ENCODE peak calls at places on chromosome 12, in six cellular contexts. C is A549, Z is SK-N-SH, U is IMR-90, X is fibroblast of lung, F is neural progenitor cell. P is an unnamed sample. For H3K9me3, the result is how much of the 10 kb centered on the place peaks cover.

GRCh38 chr12:122072031-122072970 is 6.3 kb upstream of the MLXIP start:
- DNase-seq in C (peak), Z (peak), U (peak), X (peak), F (peak), P (no peak)

GRCh38 chr12:119868992-119869391 is 8.1 kb downstream of the CIT start:
- DNase-seq in C (no peak), Z (no peak), U (peak), X (peak), F (no peak), P (no peak)

GRCh38 chr12:124745891-124746570 is 117.6 kb downstream of the SCARB1 start:
- DNase-seq in C (peak), Z (peak), U (peak), X (peak), F (peak), P (peak)

GRCh38 chr12:1619599-1619998 is 9.4 kb upstream of the WNT5B start:
- DNase-seq in C (no peak), Z (no peak), U (no peak), X (no peak), F (no peak), P (no peak)

GRCh38 chr12:93911436-93911835 is 234.3 kb downstream of the CRADD start:
- DNase-seq in C (no peak), Z (no peak), U (peak), X (peak), F (no peak), P (no peak)

GRCh38 chr12:56154246-56154771 is 1.9 kb downstream of the MYL6B start:
- DNase-seq in C (no peak), Z (no peak), U (no peak), X (no peak), F (no peak), P (no peak)

GRCh38 chr12:98127336-98127679 is 388.1 kb upstream of the TMPO start:
- DNase-seq in C (no peak), Z (no peak), U (no peak), X (no peak), F (no peak), P (no peak)

GRCh38 chr12:63989301-63989845 is 144.9 kb downstream of the SRGAP1 start:
- DNase-seq in C (no peak), Z (no peak), U (peak), X (peak), F (no peak), P (no peak)

GRCh38 chr12:12008232-12008850 is 62.4 kb upstream of the BCL2L14 start:
- DNase-seq in C (no peak), Z (no peak), U (no peak), X (no peak), F (peak), P (no peak)

GRCh38 chr12:101969-102878 is 35.7 kb downstream of the IQSEC3 start:
- DNase-seq in C (no peak), Z (peak), U (no peak), X (no peak), F (peak), P (peak)

GRCh38 chr12:111361717-111362576 is 6.9 kb downstream of the PHETA1 start:
- DNase-seq in C (no peak), Z (no peak), U (no peak), X (no peak), F (no peak), P (no peak)

GRCh38 chr12:46266382-46266791 is 2.5 kb downstream of the SLC38A1 start:
- DNase-seq in C (peak), Z (peak), U (peak), X (peak), F (peak), P (no peak)

GRCh38 chr12:67452119-67452805 is 183.1 kb downstream of the CAND1 start:
- DNase-seq in C (no peak), Z (no peak), U (no peak), X (no peak), F (no peak), P (no peak)

GRCh38 chr12:65891987-65892481 is 67.8 kb downstream of the HMGA2 start:
- DNase-seq in C (peak), Z (no peak), U (peak), X (peak), F (no peak), P (no peak)

GRCh38 chr12:2212971-2213869 is 160.4 kb downstream of the CACNA1C start:
- DNase-seq in C (no peak), Z (peak), U (no peak), X (no peak), F (peak), P (no peak)

GRCh38 chr12:64820593-64820992 is 3.9 kb upstream of the TBC1D30 start:
- DNase-seq in C (no peak), Z (no peak), U (no peak), X (no peak), F (no peak), P (no peak)

GRCh38 chr12:116539905-116540482 is 19.2 kb upstream of the MAP1LC3B2 start:
- DNase-seq in C (no peak), Z (peak), U (peak), X (peak), F (peak), P (no peak)

GRCh38 chr12:67524861-67525499 is 123.6 kb upstream of the DYRK2 start:
- DNase-seq in C (no peak), Z (no peak), U (no peak), X (no peak), F (no peak), P (no peak)

GRCh38 chr12:11830298-11830937 is 180.9 kb downstream of the ETV6 start:
- DNase-seq in C (no peak), Z (peak), U (no peak), X (no peak), F (no peak), P (no peak)

GRCh38 chr12:49705479-49706267 is 1.5 kb downstream of the FMNL3 start:
- DNase-seq in C (no peak), Z (peak), U (peak), X (peak), F (no peak), P (no peak)

GRCh38 chr12:3365416-3366385 is 125.3 kb upstream of the PRMT8 start:
- DNase-seq in C (peak), Z (peak), U (no peak), X (no peak), F (peak), P (peak)

GRCh38 chr12:114636723-114637480 is 47.1 kb downstream of the TBX3 start:
- DNase-seq in C (peak), Z (peak), U (peak), X (peak), F (peak), P (no peak)

GRCh38 chr12:46786774-46787173 is 39.0 kb downstream of the SLC38A4 start:
- DNase-seq in C (no peak), Z (no peak), U (peak), X (peak), F (no peak), P (no peak)

GRCh38 chr12:24349051-24349780 is 399.7 kb upstream of the SOX5 start:
- DNase-seq in C (no peak), Z (no peak), U (no peak), X (no peak), F (no peak), P (no peak)

GRCh38 chr12:109777544-109777943 is 55.7 kb downstream of the TRPV4 start:
- DNase-seq in C (peak), Z (no peak), U (peak), X (peak), F (no peak), P (no peak)

GRCh38 chr12:91785655-91786489 is 359.8 kb downstream of the BTG1 start:
- DNase-seq in C (no peak), Z (no peak), U (no peak), X (no peak), F (no peak), P (no peak)

GRCh38 chr12:14825256-14825655 is 11.3 kb upstream of the SMCO3 start:
- DNase-seq in C (no peak), Z (no peak), U (peak), X (no peak), F (no peak), P (no peak)

GRCh38 chr12:117038023-117038680 is 61.1 kb downstream of the TESC start:
- DNase-seq in C (no peak), Z (no peak), U (no peak), X (no peak), F (no peak), P (no peak)

GRCh38 chr12:131608740-131609665 is 101.9 kb upstream of the SFSWAP start:
- DNase-seq in C (peak), Z (peak), U (peak), X (peak), F (peak), P (peak)

GRCh38 chr12:22271036-22271435 is 63.5 kb downstream of the ST8SIA1 start:
- DNase-seq in C (no peak), Z (no peak), U (peak), X (peak), F (no peak), P (no peak)

GRCh38 chr12:85445060-85445938 is 165.3 kb downstream of the ALX1 start:
- DNase-seq in C (no peak), Z (peak), U (no peak), X (no peak), F (peak), P (no peak)

GRCh38 chr12:76449993-76450392 is 101.8 kb upstream of the BBS10 start:
- DNase-seq in C (no peak), Z (no peak), U (no peak), X (no peak), F (no peak), P (no peak)

GRCh38 chr12:46516933-46517578 is 144.5 kb upstream of the SLC38A2 start:
- DNase-seq in C (no peak), Z (no peak), U (no peak), X (no peak), F (no peak), P (no peak)

GRCh38 chr12:85821216-85821615 is 15.0 kb downstream of the RASSF9 start:
- DNase-seq in C (no peak), Z (no peak), U (no peak), X (no peak), F (no peak), P (no peak)

GRCh38 chr12:13027032-13027431 is 17.1 kb upstream of the FAM234B start:
- DNase-seq in C (no peak), Z (no peak), U (no peak), X (no peak), F (no peak), P (no peak)
- H3K4me2 ChIP-seq in C (peak), Z (no peak), U (no peak), X (no peak), F (no peak), P (no peak)

GRCh38 chr12:34604631-34605509 is 582.6 kb downstream of the ALG10 start:
- DNase-seq in C (no peak), Z (peak), U (no peak), X (no peak), F (no peak), P (no peak)
- H3K9me3 ChIP-seq in C (under half), Z (under half), U (half or more), X (under half), F (under half), P (half or more)

GRCh38 chr12:6444704-6445688 is at the start of gene CD27:
- DNase-seq in C (no peak), Z (no peak), U (no peak), X (no peak), F (no peak), P (no peak)

GRCh38 chr12:6444031-6444430 is 724 bp upstream of the CD27 start:
- DNase-seq in C (no peak), Z (no peak), U (no peak), X (no peak), F (no peak), P (no peak)

GRCh38 chr12:6438345-6438744 is 6.4 kb upstream of the CD27 start:
- DNase-seq in C (no peak), Z (no peak), U (no peak), X (no peak), F (no peak), P (no peak)

GRCh38 chr12:6443361-6443983 is 1.3 kb upstream of the CD27 start:
- DNase-seq in C (no peak), Z (no peak), U (no peak), X (no peak), F (no peak), P (no peak)

DNA sequence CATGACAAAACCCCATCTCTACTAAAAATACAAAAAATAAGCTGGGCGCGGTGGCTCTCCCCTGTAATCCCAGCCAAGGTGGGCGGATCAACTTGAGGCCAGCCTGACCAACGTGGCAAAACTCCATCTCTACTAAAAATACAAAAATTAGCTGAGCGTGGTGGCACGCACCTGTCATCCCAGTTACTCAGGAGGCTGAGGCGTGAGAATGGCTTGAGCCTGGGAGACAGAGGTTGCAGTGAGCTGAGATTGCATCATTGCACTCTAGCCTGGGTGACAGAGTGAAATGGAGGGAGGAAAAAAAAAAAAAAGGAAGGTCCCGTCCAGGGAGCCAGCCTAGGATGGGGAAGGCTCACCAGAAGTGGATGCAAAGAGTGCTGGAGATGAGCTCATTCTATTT is 2.0 kb upstream of the CD27 start:
- DNase-seq in C (no peak), Z (no peak), U (no peak), X (no peak), F (no peak), P (no peak)
- H3K4me2 ChIP-seq in C (no peak), Z (no peak), U (no peak), X (no peak), F (no peak), P (no peak)

GRCh38 chr12:25827141-25827540 is 131.3 kb upstream of the RASSF8 start:
- DNase-seq in C (no peak), Z (no peak), U (no peak), X (no peak), F (no peak), P (no peak)

GRCh38 chr12:25827747-25828146 is 130.7 kb upstream of the RASSF8 start:
- DNase-seq in C (no peak), Z (no peak), U (peak), X (no peak), F (no peak), P (no peak)

GRCh38 chr12:25828188-25828587 is 130.3 kb upstream of the RASSF8 start:
- DNase-seq in C (no peak), Z (no peak), U (no peak), X (no peak), F (no peak), P (no peak)

GRCh38 chr12:25824729-25825128 is 133.8 kb upstream of the RASSF8 start:
- DNase-seq in C (no peak), Z (no peak), U (no peak), X (no peak), F (no peak), P (no peak)

GRCh38 chr12:25825494-25825893 is 133.0 kb upstream of the RASSF8 start:
- DNase-seq in C (no peak), Z (no peak), U (no peak), X (no peak), F (no peak), P (no peak)
- H3K9me3 ChIP-seq in C (under half), Z (under half), U (under half), X (under half), F (under half), P (under half)

GRCh38 chr12:57826966-57827365 is 8.4 kb upstream of the AVIL start:
- DNase-seq in C (no peak), Z (no peak), U (no peak), X (no peak), F (no peak), P (no peak)

GRCh38 chr12:57832966-57833365 is 13.6 kb downstream of the CTDSP2 start:
- DNase-seq in C (no peak), Z (no peak), U (no peak), X (no peak), F (peak), P (no peak)

GRCh38 chr12:57829025-57829777 is 10.7 kb upstream of the AVIL start:
- DNase-seq in C (no peak), Z (no peak), U (no peak), X (no peak), F (no peak), P (no peak)

GRCh38 chr12:57833672-57834071 is 12.9 kb downstream of the CTDSP2 start:
- DNase-seq in C (no peak), Z (no peak), U (no peak), X (no peak), F (no peak), P (no peak)

DNA sequence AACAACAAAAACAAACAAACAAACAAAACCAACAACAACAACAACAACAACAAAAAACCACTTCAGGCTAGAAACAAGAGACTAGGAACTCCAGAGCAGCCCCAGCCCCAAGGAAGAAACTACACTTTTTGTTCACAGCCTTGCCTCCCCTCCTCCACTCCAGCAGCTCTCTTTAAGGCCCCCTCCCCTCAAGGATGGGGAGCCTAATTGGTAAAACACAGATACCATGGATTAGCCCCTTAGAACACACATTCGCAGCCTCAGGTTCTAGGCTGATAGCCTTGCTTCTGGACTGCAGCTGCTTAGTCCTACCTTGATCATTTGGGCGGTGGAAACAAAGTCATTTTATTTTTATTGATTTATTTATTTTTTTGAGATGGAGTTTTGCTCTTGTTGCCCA is 11.9 kb upstream of the AVIL start:
- DNase-seq in C (no peak), Z (no peak), U (no peak), X (no peak), F (no peak), P (no peak)
- H3K4me2 ChIP-seq in C (no peak), Z (no peak), U (no peak), X (no peak), F (no peak), P (no peak)

GRCh38 chr12:108374596-108375320 is 35.6 kb upstream of the CMKLR1 start:
- DNase-seq in C (no peak), Z (no peak), U (no peak), X (no peak), F (no peak), P (no peak)
- H3K9me3 ChIP-seq in C (under half), Z (under half), U (under half), X (under half), F (under half), P (under half)

GRCh38 chr12:70840966-70841365 is 79.6 kb downstream of the PTPRR start:
- DNase-seq in C (no peak), Z (no peak), U (no peak), X (no peak), F (no peak), P (no peak)

GRCh38 chr12:70843363-70843762 is 77.2 kb downstream of the PTPRR start:
- DNase-seq in C (no peak), Z (no peak), U (no peak), X (no peak), F (no peak), P (no peak)

GRCh38 chr12:70842136-70842535 is 78.4 kb downstream of the PTPRR start:
- DNase-seq in C (no peak), Z (no peak), U (no peak), X (no peak), F (no peak), P (no peak)

GRCh38 chr12:70845268-70845667 is 75.3 kb downstream of the PTPRR start:
- DNase-seq in C (no peak), Z (no peak), U (no peak), X (no peak), F (no peak), P (no peak)

DNA sequence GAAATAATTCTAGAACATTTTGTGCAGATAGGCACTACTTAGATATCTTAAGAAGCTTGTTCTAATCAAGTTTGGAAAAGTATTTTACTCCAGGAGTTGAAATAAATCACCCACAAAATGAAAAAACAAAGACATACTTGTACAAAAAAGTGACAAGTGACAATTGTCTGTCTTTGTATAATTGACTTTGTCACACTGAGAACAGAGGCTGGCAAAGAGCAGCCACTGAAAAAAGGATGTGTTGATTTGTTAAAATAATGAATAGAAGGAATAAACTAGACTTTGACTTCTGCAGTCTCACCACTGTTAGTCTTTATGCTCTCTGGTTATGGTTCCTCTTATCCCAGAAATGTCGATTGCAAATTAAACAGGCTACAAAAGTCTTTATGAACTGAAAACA is 77.6 kb downstream of the PTPRR start:
- DNase-seq in C (no peak), Z (no peak), U (no peak), X (no peak), F (no peak), P (no peak)
- H3K4me2 ChIP-seq in C (no peak), Z (no peak), U (no peak), X (no peak), F (no peak), P (no peak)

GRCh38 chr12:132954471-132955048 is 1.5 kb downstream of the ZNF605 start:
- DNase-seq in C (peak), Z (no peak), U (no peak), X (no peak), F (no peak), P (no peak)
- H3K9me3 ChIP-seq in C (half or more), Z (under half), U (under half), X (under half), F (under half), P (under half)

GRCh38 chr12:123667771-123668170 is 3.1 kb upstream of the TCTN2 start:
- DNase-seq in C (no peak), Z (no peak), U (no peak), X (no peak), F (no peak), P (no peak)
- H3K4me2 ChIP-seq in C (no peak), Z (no peak), U (no peak), X (no peak), F (no peak), P (no peak)